ENCODE peak calls at places on chromosomes 16 and 17, in six cellular contexts. P, L, D, R, Z and F are unnamed samples.

GRCh38 chr17:74031314-74032080 is 172.0 kb upstream of the RPL38 start:
- DNase-seq in P (no peak), L (no peak), D (no peak), R (no peak), Z (no peak), F (no peak)

GRCh38 chr17:56675876-56676660 is 82.6 kb downstream of the NOG start:
- DNase-seq in P (peak), L (no peak), D (no peak), R (no peak), Z (no peak), F (no peak)

GRCh38 chr17:10251212-10251948 is 53.0 kb upstream of the GAS7 start:
- DNase-seq in P (no peak), L (no peak), D (no peak), R (no peak), Z (peak), F (no peak)

GRCh38 chr17:61943117-61943516 is 15.3 kb upstream of the INTS2 start:
- DNase-seq in P (no peak), L (no peak), D (no peak), R (no peak), Z (no peak), F (no peak)

GRCh38 chr17:66644311-66644710 is 190.6 kb upstream of the CACNG5 start:
- DNase-seq in P (no peak), L (no peak), D (no peak), R (no peak), Z (no peak), F (no peak)

GRCh38 chr16:75754126-75754525 is 27.8 kb upstream of the CPHXL start:
- DNase-seq in P (no peak), L (peak), D (no peak), R (no peak), Z (no peak), F (no peak)

GRCh38 chr17:32021618-32021955 is 14.4 kb downstream of the LRRC37B start:
- DNase-seq in P (no peak), L (no peak), D (no peak), R (no peak), Z (no peak), F (no peak)

GRCh38 chr17:35082073-35082657 is 18.7 kb upstream of the RFFL start:
- DNase-seq in P (no peak), L (no peak), D (no peak), R (no peak), Z (no peak), F (peak)

GRCh38 chr16:56357765-56358322 is 67.5 kb downstream of the AMFR start:
- DNase-seq in P (no peak), L (no peak), D (no peak), R (no peak), Z (peak), F (no peak)

GRCh38 chr16:88442435-88442810 is 10.7 kb upstream of the ZFPM1 start:
- DNase-seq in P (no peak), L (no peak), D (no peak), R (no peak), Z (peak), F (no peak)

GRCh38 chr16:68792465-68793324 is 50.6 kb upstream of the TANGO6 start:
- DNase-seq in P (no peak), L (no peak), D (no peak), R (no peak), Z (no peak), F (no peak)

GRCh38 chr16:11410382-11411058 is 65.3 kb downstream of the RMI2 start:
- DNase-seq in P (no peak), L (no peak), D (no peak), R (no peak), Z (no peak), F (no peak)

GRCh38 chr17:17349724-17350106 is 46.5 kb downstream of the NT5M start:
- DNase-seq in P (no peak), L (no peak), D (no peak), R (no peak), Z (peak), F (no peak)

GRCh38 chr17:47172698-47173565 is 16.2 kb downstream of the CDC27 start:
- DNase-seq in P (no peak), L (no peak), D (no peak), R (no peak), Z (no peak), F (no peak)

GRCh38 chr16:19005561-19006445 is 22.1 kb downstream of the TMC7 start:
- DNase-seq in P (no peak), L (peak), D (no peak), R (no peak), Z (no peak), F (no peak)

GRCh38 chr17:40459646-40460584 is 16.7 kb downstream of the IGFBP4 start:
- DNase-seq in P (no peak), L (no peak), D (no peak), R (no peak), Z (no peak), F (no peak)

GRCh38 chr16:16045311-16045710 is 95.9 kb downstream of the ABCC1 start:
- DNase-seq in P (no peak), L (peak), D (no peak), R (no peak), Z (no peak), F (no peak)

GRCh38 chr16:50309527-50310307 is 43.4 kb downstream of the ADCY7 start:
- DNase-seq in P (no peak), L (no peak), D (no peak), R (no peak), Z (peak), F (no peak)

GRCh38 chr17:31610301-31610910 is 218.9 kb downstream of the RAB11FIP4 start:
- DNase-seq in P (no peak), L (no peak), D (no peak), R (no peak), Z (peak), F (no peak)

GRCh38 chr17:4004517-4005295 is 40.5 kb upstream of the ATP2A3 start:
- DNase-seq in P (peak), L (no peak), D (peak), R (peak), Z (peak), F (peak)

GRCh38 chr16:66409156-66409555 is 17.9 kb upstream of the BEAN1 start:
- DNase-seq in P (no peak), L (no peak), D (no peak), R (no peak), Z (no peak), F (no peak)

GRCh38 chr17:63442549-63443035 is 3.5 kb downstream of the CYB561 start:
- DNase-seq in P (no peak), L (no peak), D (no peak), R (no peak), Z (peak), F (no peak)

GRCh38 chr17:75778861-75779249 is 5.8 kb upstream of the UNK start:
- DNase-seq in P (no peak), L (no peak), D (peak), R (peak), Z (no peak), F (no peak)

GRCh38 chr16:77385481-77385880 is 49.4 kb downstream of the ADAMTS18 start:
- DNase-seq in P (no peak), L (no peak), D (no peak), R (no peak), Z (no peak), F (no peak)

GRCh38 chr17:80007939-80008338 is 27.7 kb downstream of the TBC1D16 start:
- DNase-seq in P (no peak), L (no peak), D (no peak), R (no peak), Z (no peak), F (no peak)

GRCh38 chr17:2122641-2123302 is 67.9 kb downstream of the HIC1 start:
- DNase-seq in P (no peak), L (peak), D (no peak), R (no peak), Z (peak), F (peak)

GRCh38 chr16:1458977-1459341 is 14.6 kb upstream of the CCDC154 start:
- DNase-seq in P (no peak), L (no peak), D (no peak), R (no peak), Z (no peak), F (no peak)